ENCODE peak calls at places on chromosomes 4 and X, in four cellular contexts. R is SJCRH30, H is aorta, X is GM12865. F is an unnamed sample.

GRCh38 chr4:109243871-109244270 is 58.6 kb downstream of the COL25A1 start:
- DNase-seq in X (no peak), H (no peak), R (no peak), F (no peak)

GRCh38 chrX:148120151-148120550 is 139.0 kb downstream of the FMR1NB start:
- DNase-seq in H (no peak), X (no peak), R (no peak), F (no peak)

GRCh38 chrX:113743069-113743468 is 840.8 kb upstream of the HTR2C start:
- DNase-seq in H (no peak), R (no peak), X (peak), F (no peak)

GRCh38 chrX:14476169-14476568 is 53.2 kb upstream of the GLRA2 start:
- DNase-seq in H (no peak), R (no peak), X (no peak), F (no peak)

GRCh38 chrX:57951666-57952319 is 41.5 kb upstream of the ZXDA start:
- DNase-seq in X (peak), H (no peak), R (no peak), F (no peak)

GRCh38 chrX:55818673-55819375 is 101.3 kb downstream of the RRAGB start:
- DNase-seq in X (no peak), R (no peak), H (no peak), F (no peak)

GRCh38 chrX:136880452-136881013 is at the start of gene RBMX:
- DNase-seq in H (peak), R (peak), X (peak), F (peak)

GRCh38 chrX:154002215-154002719 is 17.4 kb downstream of the IRAK1 start:
- DNase-seq in R (peak), X (peak), H (no peak), F (peak)

GRCh38 chrX:84441143-84441542 is 61.1 kb downstream of the HDX start:
- DNase-seq in R (no peak), H (no peak), X (no peak), F (no peak)

GRCh38 chrX:21394792-21395191 is 20.6 kb downstream of the CNKSR2 start:
- DNase-seq in R (no peak), X (no peak), H (no peak), F (no peak)

GRCh38 chrX:45795546-45795945 is 594.9 kb upstream of the DIPK2B start:
- DNase-seq in H (no peak), X (no peak), R (no peak), F (no peak)

GRCh38 chrX:39981946-39982345 is 115.8 kb downstream of the BCOR start:
- DNase-seq in H (no peak), R (no peak), X (no peak), F (no peak)

GRCh38 chr4:40500781-40501180 is 128.9 kb downstream of the RBM47 start:
- DNase-seq in X (no peak), R (no peak), H (no peak), F (no peak)

GRCh38 chr4:123559955-123560669 is 163.5 kb downstream of the SPRY1 start:
- DNase-seq in X (no peak), H (no peak), R (peak), F (no peak)

GRCh38 chr4:76758290-76758882 is 139.6 kb downstream of the SOWAHB start:
- DNase-seq in R (peak), H (no peak), X (peak), F (peak)

GRCh38 chr4:83112678-83113428 is 1.7 kb downstream of the PLAC8 start:
- DNase-seq in H (no peak), R (peak), X (peak), F (no peak)

GRCh38 chrX:77404318-77404878 is 42.8 kb upstream of the FGF16 start:
- DNase-seq in X (no peak), H (no peak), R (no peak), F (no peak)

DNA sequence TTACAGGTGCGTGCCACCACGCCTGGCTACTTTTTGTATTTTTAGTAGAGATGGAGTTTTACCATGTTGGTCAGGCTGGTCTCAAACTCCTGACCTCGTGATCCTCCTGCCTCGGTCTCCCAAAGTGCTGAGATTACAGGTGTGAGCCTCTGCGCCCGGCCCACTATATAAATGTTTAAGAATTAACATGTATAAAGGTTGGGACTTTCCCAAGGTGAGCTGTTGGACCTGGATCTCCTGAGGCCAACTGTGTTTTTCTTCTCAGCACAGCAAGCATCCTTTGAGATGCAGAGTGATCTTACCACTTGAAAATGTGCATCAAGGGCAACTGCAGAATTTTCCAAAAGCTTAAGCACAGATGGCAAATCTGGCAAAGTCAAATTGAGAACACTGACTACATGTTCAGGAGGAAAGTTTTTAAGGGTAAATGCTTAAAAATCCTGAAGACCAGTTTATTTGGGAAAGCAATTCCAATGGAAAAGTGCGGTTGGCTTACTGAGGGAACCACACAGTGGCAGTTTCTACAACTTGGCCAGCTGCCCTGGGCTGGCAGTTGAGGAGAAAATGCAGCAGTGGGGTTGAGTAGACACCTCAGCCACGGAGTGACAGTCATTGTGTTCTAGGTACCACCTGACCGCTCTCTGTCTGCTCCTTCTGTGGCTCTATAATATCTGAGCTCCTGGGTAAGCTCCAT is 168.9 kb downstream of the CBR4 start:
- DNase-seq in X (no peak), R (no peak), H (no peak), F (no peak)
- H3K4me3 ChIP-seq in X (no peak), R (no peak), H (no peak), F (no peak)

GRCh38 chr4:5412296-5412695 is 296.1 kb downstream of the EVC2 start:
- DNase-seq in H (no peak), R (no peak), X (no peak), F (no peak)

GRCh38 chr4:5409237-5409636 is 299.1 kb downstream of the EVC2 start:
- DNase-seq in H (no peak), X (no peak), R (no peak), F (no peak)

GRCh38 chr4:5409980-5410618 is 298.3 kb downstream of the EVC2 start:
- DNase-seq in X (no peak), H (no peak), R (peak), F (no peak)
- H3K4me3 ChIP-seq in X (no peak), H (no peak), R (no peak), F (no peak)

GRCh38 chr4:1209821-1210220 is 37.4 kb upstream of the SPON2 start:
- DNase-seq in H (peak), X (no peak), R (no peak), F (peak)

GRCh38 chr4:1208970-1209704 is 36.8 kb upstream of the SPON2 start:
- DNase-seq in R (no peak), H (peak), X (no peak), F (peak)

GRCh38 chr4:1211371-1211770 is 37.6 kb downstream of the CTBP1 start:
- DNase-seq in X (no peak), R (no peak), H (peak), F (no peak)

GRCh38 chr4:1210971-1211370 is 38.0 kb downstream of the CTBP1 start:
- DNase-seq in R (no peak), H (peak), X (no peak), F (no peak)

GRCh38 chr4:1210241-1210841 is 38.0 kb upstream of the SPON2 start:
- DNase-seq in R (no peak), H (peak), X (no peak), F (peak)
- H3K4me3 ChIP-seq in R (no peak), H (no peak), X (no peak), F (no peak)

GRCh38 chrX:12139934-12140611 is 1.8 kb downstream of the FRMPD4 start:
- DNase-seq in X (no peak), R (peak), H (no peak), F (no peak)

GRCh38 chrX:12142661-12143060 is 4.4 kb downstream of the FRMPD4 start:
- DNase-seq in H (no peak), X (no peak), R (no peak), F (no peak)

GRCh38 chrX:12141511-12141910 is 3.2 kb downstream of the FRMPD4 start:
- DNase-seq in H (no peak), X (no peak), R (no peak), F (no peak)

GRCh38 chrX:12137982-12138365 is 299 bp upstream of the FRMPD4 start:
- DNase-seq in H (no peak), R (no peak), X (no peak), F (no peak)

DNA sequence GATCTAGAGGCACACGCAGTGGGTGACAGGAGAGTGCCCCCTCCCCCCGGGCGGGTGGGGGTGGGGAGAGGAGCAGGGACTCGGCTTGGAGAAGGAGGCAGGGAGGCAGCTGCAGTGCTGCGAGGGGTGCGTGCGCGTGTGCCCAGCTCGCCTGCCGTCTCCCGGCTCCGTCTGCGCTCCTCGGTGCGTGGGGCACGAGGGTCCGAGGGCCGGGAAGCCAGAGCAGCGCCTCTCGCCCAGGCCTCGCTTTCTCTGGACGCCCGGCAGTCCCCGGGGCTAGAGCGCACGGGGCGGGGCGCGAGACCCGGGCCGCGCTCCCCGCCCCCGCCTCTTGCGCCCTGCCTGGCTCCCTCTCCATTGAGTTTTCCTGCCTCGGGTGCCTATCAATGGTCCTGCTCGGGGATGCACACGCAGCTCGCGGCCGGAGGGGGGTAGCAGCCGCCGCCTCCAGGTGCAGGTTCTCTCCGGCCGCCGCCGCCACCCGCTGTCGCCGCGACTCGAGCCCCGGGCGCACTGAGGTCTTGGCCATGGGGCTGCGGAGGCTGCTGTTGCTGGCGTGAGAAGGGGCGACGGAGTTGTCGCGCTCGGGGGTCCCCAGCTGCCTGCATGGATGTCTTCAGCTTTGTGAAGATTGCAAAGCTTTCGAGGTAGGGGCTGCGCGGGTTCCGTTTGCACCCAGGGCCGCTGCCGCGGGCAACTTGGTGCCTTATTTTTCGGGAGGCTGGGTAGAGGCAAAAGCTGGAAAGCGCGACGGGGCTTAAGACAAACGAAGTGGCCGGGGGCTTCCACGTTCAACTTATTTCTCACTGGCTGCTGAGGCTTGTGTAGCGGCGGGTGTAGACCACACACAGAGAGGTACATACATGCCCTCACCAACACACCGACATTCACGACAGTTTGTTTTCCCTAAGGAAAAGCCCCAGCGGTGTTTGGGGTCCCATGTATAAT is at the start of gene FRMPD4:
- DNase-seq in X (no peak), H (peak), R (no peak), F (no peak)
- H3K4me3 ChIP-seq in X (no peak), H (no peak), R (no peak), F (no peak)

GRCh38 chr4:156889616-156890594 is 81.7 kb downstream of the PDGFC start:
- DNase-seq in R (no peak), X (no peak), H (no peak), F (no peak)
- H3K4me3 ChIP-seq in R (no peak), X (no peak), H (no peak), F (no peak)